ENCODE peak calls at places on chromosomes 13 and 19, in eight cellular contexts. W is heart left ventricle, K is HCT116, G is erythroblast, A is suprapubic skin, Y is tibial nerve, R is body of pancreas, Z is IMR-90. O is an unnamed sample.

GRCh38 chr13:51727634-51728274 is 76.2 kb downstream of the DHRS12 start:
- DNase-seq in W (no peak), K (no peak), G (no peak), A (no peak), Y (no peak), R (no peak), Z (no peak), O (no peak)

GRCh38 chr13:25217023-25217909 is 45.2 kb upstream of the AMER2 start:
- DNase-seq in W (no peak), K (no peak), G (no peak), A (no peak), Y (no peak), R (no peak), Z (peak), O (no peak)

GRCh38 chr19:57511484-57511883 is 11.7 kb downstream of the ZNF773 start:
- DNase-seq in W (no peak), K (no peak), G (no peak), A (no peak), Y (no peak), R (no peak), Z (no peak), O (no peak)

GRCh38 chr19:14175351-14175792 is 30.6 kb downstream of the ADGRL1 start:
- DNase-seq in W (no peak), K (no peak), G (no peak), A (no peak), Y (no peak), R (no peak), Z (no peak), O (no peak)

GRCh38 chr19:50252111-50252886 is 48.9 kb downstream of the MYH14 start:
- DNase-seq in W (no peak), K (no peak), G (peak), A (no peak), Y (no peak), R (peak), Z (no peak), O (no peak)

GRCh38 chr13:31072041-31072440 is 89.7 kb downstream of the HSPH1 start:
- DNase-seq in W (no peak), K (no peak), G (no peak), A (no peak), Y (no peak), R (no peak), Z (peak), O (no peak)

GRCh38 chr19:51726049-51726448 is 2.3 kb upstream of the HAS1 start:
- DNase-seq in W (peak), K (no peak), G (peak), A (peak), Y (no peak), R (no peak), Z (peak), O (no peak)

GRCh38 chr13:106566682-106567420 is 1.1 kb downstream of the ARGLU1 start:
- DNase-seq in W (peak), K (no peak), G (peak), A (no peak), Y (peak), R (peak), Z (peak), O (peak)

GRCh38 chr13:113584870-113585671 is 518 bp downstream of the TFDP1 start:
- DNase-seq in W (no peak), K (no peak), G (peak), A (peak), Y (no peak), R (no peak), Z (no peak), O (peak)

GRCh38 chr13:33978653-33979052 is 160.7 kb downstream of the RFC3 start:
- DNase-seq in W (no peak), K (no peak), G (no peak), A (no peak), Y (no peak), R (no peak), Z (no peak), O (no peak)

GRCh38 chr13:82772802-82773201 is 1109.5 kb downstream of the SLITRK1 start:
- DNase-seq in W (no peak), K (no peak), G (no peak), A (no peak), Y (no peak), R (no peak), Z (peak), O (no peak)

GRCh38 chr13:29878101-29878500 is 27.7 kb upstream of the UBL3 start:
- DNase-seq in W (no peak), K (no peak), G (no peak), A (no peak), Y (no peak), R (no peak), Z (peak), O (no peak)

GRCh38 chr13:80712026-80712425 is 371.1 kb upstream of the SPRY2 start:
- DNase-seq in W (no peak), K (no peak), G (no peak), A (no peak), Y (no peak), R (no peak), Z (no peak), O (no peak)

GRCh38 chr13:93309886-93310520 is 83.4 kb downstream of the GPC6 start:
- DNase-seq in W (no peak), K (no peak), G (no peak), A (no peak), Y (no peak), R (no peak), Z (peak), O (no peak)

GRCh38 chr13:50376895-50377575 is 361.8 kb downstream of the KCNRG start:
- DNase-seq in W (peak), K (no peak), G (peak), A (no peak), Y (no peak), R (no peak), Z (no peak), O (no peak)

GRCh38 chr13:73177911-73178565 is 119.2 kb downstream of the KLF5 start:
- DNase-seq in W (no peak), K (no peak), G (no peak), A (no peak), Y (no peak), R (no peak), Z (no peak), O (no peak)

GRCh38 chr19:40717325-40717879 is 490 bp downstream of the ITPKC start:
- DNase-seq in W (no peak), K (no peak), G (no peak), A (peak), Y (peak), R (peak), Z (no peak), O (peak)

GRCh38 chr19:13033819-13034611 is 38.7 kb downstream of the NFIX start:
- DNase-seq in W (peak), K (peak), G (peak), A (no peak), Y (peak), R (peak), Z (peak), O (peak)

GRCh38 chr19:51320258-51320657 is 8.8 kb downstream of the IGLON5 start:
- DNase-seq in W (no peak), K (no peak), G (no peak), A (no peak), Y (no peak), R (no peak), Z (no peak), O (no peak)

GRCh38 chr13:40589285-40590109 is 76.9 kb downstream of the FOXO1 start:
- DNase-seq in W (peak), K (no peak), G (no peak), A (no peak), Y (peak), R (no peak), Z (no peak), O (no peak)

GRCh38 chr13:28494537-28494860 is 429 bp downstream of the FLT1 start:
- DNase-seq in W (peak), K (no peak), G (no peak), A (no peak), Y (no peak), R (no peak), Z (no peak), O (no peak)

GRCh38 chr19:7977723-7978040 is 27.8 kb downstream of the ELAVL1 start:
- DNase-seq in W (no peak), K (no peak), G (no peak), A (no peak), Y (no peak), R (no peak), Z (no peak), O (no peak)
- TF ChIP-seq POLR2A in W (no peak), K (no peak), G (no peak), A (no peak), Y (no peak), R (no peak), Z (no peak), O (no peak)

GRCh38 chr19:36605101-36605838 is at the start of gene ZNF382:
- DNase-seq in W (peak), K (no peak), G (peak), A (no peak), Y (peak), R (peak), Z (peak), O (peak)
- TF ChIP-seq POLR2A in W (peak), K (no peak), G (peak), A (no peak), Y (peak), R (peak), Z (no peak), O (no peak)

GRCh38 chr13:95660981-95661581 is 15.9 kb upstream of the DNAJC3 start:
- DNase-seq in W (no peak), K (peak), G (peak), A (no peak), Y (no peak), R (no peak), Z (peak), O (no peak)
- TF ChIP-seq POLR2A in W (no peak), K (no peak), G (no peak), A (no peak), Y (no peak), R (no peak), Z (no peak), O (no peak)

DNA sequence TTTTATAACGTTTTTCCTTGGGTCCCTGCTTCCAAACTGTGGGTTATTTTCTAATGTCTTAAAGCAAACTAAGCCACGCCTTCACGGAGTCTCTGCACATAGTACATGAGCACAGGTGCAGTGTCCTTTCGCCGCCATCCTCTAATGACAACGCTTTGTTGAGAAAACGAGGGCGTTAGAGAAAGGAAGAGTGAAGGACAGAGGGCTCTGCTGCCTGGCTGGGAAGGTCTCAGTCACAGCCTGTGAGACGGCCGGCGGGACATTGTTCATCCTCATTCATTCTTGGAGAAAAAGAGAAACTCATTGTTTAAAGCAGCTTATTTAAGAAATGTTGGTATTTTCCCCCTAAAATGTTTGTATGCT is 9.5 kb downstream of the IL17D start:
- DNase-seq in W (no peak), K (no peak), G (no peak), A (no peak), Y (no peak), R (no peak), Z (no peak), O (no peak)
- TF ChIP-seq POLR2A in W (no peak), K (no peak), G (no peak), A (no peak), Y (no peak), R (no peak), Z (no peak), O (no peak)

GRCh38 chr19:54452626-54453025 is 3.6 kb downstream of the LENG8 start:
- DNase-seq in W (no peak), K (no peak), G (no peak), A (no peak), Y (no peak), R (no peak), Z (no peak), O (no peak)

GRCh38 chr19:54455786-54456422 is 6.9 kb downstream of the LENG8 start:
- DNase-seq in W (no peak), K (no peak), G (no peak), A (no peak), Y (no peak), R (no peak), Z (no peak), O (no peak)

GRCh38 chr19:54453921-54454780 is 5.2 kb downstream of the LENG8 start:
- DNase-seq in W (no peak), K (no peak), G (no peak), A (no peak), Y (no peak), R (no peak), Z (no peak), O (no peak)

GRCh38 chr19:54456423-54457373 is 6.9 kb downstream of the LENG9 start:
- DNase-seq in W (no peak), K (no peak), G (no peak), A (no peak), Y (no peak), R (no peak), Z (no peak), O (no peak)

GRCh38 chr19:54454781-54455675 is 6.0 kb downstream of the LENG8 start:
- DNase-seq in W (no peak), K (no peak), G (no peak), A (no peak), Y (no peak), R (no peak), Z (no peak), O (no peak)
- TF ChIP-seq POLR2A in W (no peak), K (no peak), G (no peak), A (no peak), Y (no peak), R (no peak), Z (no peak), O (no peak)

GRCh38 chr19:3468211-3468610 is 12.1 kb downstream of the SMIM24 start:
- DNase-seq in W (no peak), K (no peak), G (no peak), A (no peak), Y (no peak), R (no peak), Z (no peak), O (no peak)
- TF ChIP-seq POLR2A in W (no peak), K (no peak), G (no peak), A (no peak), Y (no peak), R (no peak), Z (no peak), O (no peak)

DNA sequence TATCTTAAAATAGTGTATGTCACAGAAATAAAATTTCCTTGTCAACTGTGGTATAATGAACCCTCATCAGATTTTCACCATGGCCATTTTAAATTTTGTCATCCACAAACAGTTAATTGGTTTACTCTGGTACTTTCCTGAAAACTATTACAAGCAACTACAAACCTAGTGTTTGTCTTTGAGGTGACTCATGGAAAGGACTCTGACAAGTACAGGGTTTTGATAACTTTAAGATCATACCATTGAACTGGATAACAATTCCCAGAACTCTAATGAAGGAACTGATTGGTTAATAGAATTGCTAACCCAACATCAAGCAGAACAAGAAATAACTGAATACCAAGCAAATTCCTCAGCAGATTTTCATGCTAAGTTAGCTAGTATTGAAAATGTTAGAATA is 237.7 kb upstream of the IPO5 start:
- DNase-seq in W (no peak), K (no peak), G (no peak), A (no peak), Y (no peak), R (no peak), Z (no peak), O (no peak)
- TF ChIP-seq POLR2A in W (no peak), K (no peak), G (no peak), A (no peak), Y (no peak), R (no peak), Z (no peak), O (no peak)

DNA sequence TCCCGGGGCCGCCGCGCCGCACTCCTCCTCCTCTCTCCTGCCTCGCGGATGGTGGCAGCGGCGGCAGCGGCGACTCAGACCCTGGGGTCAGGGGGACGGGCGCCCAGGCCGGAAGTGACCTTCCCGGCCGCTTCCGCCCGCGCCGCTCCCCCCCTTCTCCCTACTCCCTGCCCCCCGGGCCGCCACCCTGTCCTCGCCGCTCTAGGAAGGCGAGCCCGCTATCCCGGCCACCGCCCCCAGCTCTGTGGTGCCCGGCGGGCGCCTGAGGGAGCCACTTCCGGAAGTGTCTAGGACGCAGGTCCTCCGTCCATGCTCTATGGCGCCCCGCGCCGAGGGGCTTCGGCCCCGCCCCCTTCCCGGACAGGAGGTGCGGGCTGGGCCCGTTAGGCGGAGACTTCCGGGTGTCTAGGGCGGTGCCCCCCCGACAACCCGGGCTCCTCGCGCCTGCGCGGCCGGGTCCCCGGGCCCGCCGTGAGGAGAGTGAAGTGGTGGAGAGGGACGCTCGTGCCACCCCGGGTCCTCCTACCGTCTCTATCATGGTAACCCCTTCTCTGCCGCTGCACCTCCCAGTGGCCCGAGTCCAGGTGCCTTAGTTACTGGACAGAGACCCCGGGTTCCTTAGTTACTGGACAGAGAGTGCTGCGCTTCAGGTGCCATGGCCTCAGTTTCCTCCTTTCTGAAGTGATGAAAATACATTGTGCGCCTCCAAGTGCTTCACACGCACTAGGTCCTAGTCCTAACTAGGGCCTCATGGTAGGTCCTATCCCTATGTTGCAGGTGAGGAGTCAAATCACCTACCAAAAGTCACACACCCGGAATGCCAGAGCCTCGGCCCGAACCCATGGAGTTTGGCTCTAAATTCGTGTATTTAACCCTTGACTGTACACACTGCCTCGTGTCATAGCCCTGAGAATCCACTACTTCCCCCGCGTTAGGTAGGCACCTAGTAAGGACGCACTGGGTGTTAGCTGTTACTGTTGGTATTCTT is at the start of gene ZNF787:
- DNase-seq in W (peak), K (peak), G (peak), A (peak), Y (peak), R (peak), Z (peak), O (peak)
- TF ChIP-seq POLR2A in W (peak), K (no peak), G (peak), A (no peak), Y (peak), R (peak), Z (peak), O (peak)

GRCh38 chr13:19959831-19960672 is 1.5 kb downstream of the ZMYM2 start:
- DNase-seq in W (peak), K (peak), G (peak), A (peak), Y (peak), R (peak), Z (peak), O (peak)

GRCh38 chr13:19957320-19958118 is 1.0 kb upstream of the ZMYM2 start:
- DNase-seq in W (peak), K (no peak), G (peak), A (peak), Y (peak), R (peak), Z (peak), O (peak)

GRCh38 chr13:19959141-19959830 is 759 bp downstream of the ZMYM2 start:
- DNase-seq in W (peak), K (peak), G (peak), A (peak), Y (peak), R (peak), Z (peak), O (peak)

GRCh38 chr13:19960673-19961015 is 2.1 kb downstream of the ZMYM2 start:
- DNase-seq in W (no peak), K (no peak), G (peak), A (no peak), Y (no peak), R (no peak), Z (no peak), O (no peak)

DNA sequence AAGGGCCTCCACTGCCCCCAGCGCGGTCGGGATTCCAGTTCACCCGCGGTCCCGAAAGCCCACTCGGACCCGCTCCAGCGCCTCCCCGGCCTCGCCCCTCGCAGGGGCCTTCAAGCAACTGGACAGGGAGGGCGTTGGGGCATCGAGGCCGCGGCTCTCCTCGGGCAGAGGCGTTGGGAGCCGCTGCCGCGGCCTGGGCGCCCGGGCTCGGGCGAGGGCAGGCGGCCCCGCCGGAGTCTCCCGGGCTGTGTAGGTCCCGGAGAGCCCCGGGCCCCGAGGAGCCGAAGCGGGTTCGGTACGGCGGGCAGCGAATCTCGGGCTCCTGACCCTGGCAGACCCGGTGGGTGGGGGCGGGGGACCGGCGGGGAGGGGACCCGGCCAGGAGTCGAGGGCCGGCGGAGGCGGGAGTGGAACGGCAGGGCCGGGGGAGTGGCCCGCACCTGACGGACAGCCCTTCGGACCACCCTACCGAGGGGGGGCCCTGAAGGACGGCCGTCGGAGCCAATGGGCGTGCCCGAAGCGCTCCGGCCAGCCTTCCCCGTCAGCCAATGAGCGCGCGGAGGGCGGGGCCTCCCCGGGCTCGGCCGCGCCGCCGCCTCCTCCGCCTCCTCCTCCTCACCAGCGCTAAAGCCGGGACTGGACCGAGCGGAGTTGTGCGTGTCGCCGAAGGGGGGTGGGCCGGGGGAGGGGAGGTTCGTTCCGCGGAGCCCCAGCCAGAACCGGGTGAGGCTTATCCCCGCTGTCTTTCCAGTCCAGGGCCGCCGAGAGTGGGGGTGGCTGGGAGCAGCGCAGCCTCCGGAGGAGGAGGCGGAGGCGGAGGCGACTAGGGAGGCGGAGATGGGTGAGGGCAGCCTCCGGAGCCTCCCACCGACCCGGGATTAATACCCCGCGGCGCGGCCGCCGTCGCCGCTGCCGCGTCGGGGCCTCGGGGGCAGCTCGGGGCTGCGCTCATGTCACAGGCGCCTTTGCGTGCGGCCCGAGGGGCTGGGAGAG is at the start of gene ZMYM2:
- DNase-seq in W (peak), K (peak), G (peak), A (peak), Y (peak), R (peak), Z (peak), O (peak)
- TF ChIP-seq POLR2A in W (peak), K (peak), G (peak), A (no peak), Y (peak), R (peak), Z (peak), O (peak)

O was measured in breast epithelium.